ENCODE peak calls at places on chromosomes 11 and 22, in nine cellular contexts. F, X, H, S, W, C, R, I and A are unnamed samples.

GRCh38 chr11:119417726-119418540 is 5.0 kb downstream of the THY1 start:
- DNase-seq in F (peak; percentile 76), X (no peak), H (no peak), S (peak; percentile 77), W (peak; percentile 39), C (no peak), R (peak; percentile 34), I (peak; percentile 86), A (no peak)

GRCh38 chr11:27061078-27061477 is 20.5 kb downstream of the BBOX1 start:
- DNase-seq in F (no peak), X (no peak), H (no peak), S (no peak), W (no peak), C (no peak), R (no peak), I (no peak), A (no peak)

GRCh38 chr22:36753120-36753802 is 22.7 kb downstream of the IFT27 start:
- DNase-seq in F (peak; percentile 17), X (no peak), H (no peak), S (no peak), W (no peak), C (no peak), R (no peak), I (peak; percentile 25), A (peak; percentile 38)

GRCh38 chr11:107566569-107566968 is 1.0 kb upstream of the ALKBH8 start:
- DNase-seq in F (no peak), X (no peak), H (no peak), S (no peak), W (no peak), C (no peak), R (no peak), I (no peak), A (no peak)

GRCh38 chr22:44365832-44366231 is 53.1 kb upstream of the SHISAL1 start:
- DNase-seq in F (no peak), X (no peak), H (no peak), S (peak; percentile 12), W (no peak), C (no peak), R (no peak), I (no peak), A (peak; percentile 25)

GRCh38 chr11:16091862-16092261 is 264.5 kb downstream of the SOX6 start:
- DNase-seq in F (no peak), X (no peak), H (no peak), S (no peak), W (no peak), C (no peak), R (no peak), I (no peak), A (no peak)

GRCh38 chr11:122100222-122101080 is 15.6 kb downstream of the BLID start:
- DNase-seq in F (peak; percentile 86), X (no peak), H (no peak), S (peak; percentile 72), W (peak; percentile 69), C (peak; percentile 63), R (no peak), I (no peak), A (peak; percentile 65)

GRCh38 chr11:20032577-20033265 is 127.6 kb downstream of the DBX1 start:
- DNase-seq in F (no peak), X (no peak), H (no peak), S (no peak), W (no peak), C (no peak), R (no peak), I (no peak), A (no peak)

GRCh38 chr22:22171357-22172218 is 73.0 kb upstream of the VPREB1 start:
- DNase-seq in F (no peak), X (no peak), H (no peak), S (no peak), W (no peak), C (no peak), R (no peak), I (no peak), A (no peak)

GRCh38 chr11:6245536-6245935 is 6.6 kb downstream of the CNGA4 start:
- DNase-seq in F (no peak), X (no peak), H (no peak), S (no peak), W (no peak), C (no peak), R (no peak), I (no peak), A (no peak)

GRCh38 chr22:43996170-43996980 is 27.7 kb upstream of the PARVB start:
- DNase-seq in F (peak; percentile 72), X (peak; percentile 26), H (no peak), S (peak; percentile 81), W (no peak), C (peak; percentile 69), R (peak; percentile 82), I (no peak), A (peak; percentile 83)

GRCh38 chr11:78810489-78811090 is 235.9 kb upstream of the NARS2 start:
- DNase-seq in F (no peak), X (no peak), H (no peak), S (no peak), W (no peak), C (no peak), R (no peak), I (no peak), A (no peak)

GRCh38 chr11:129618046-129618569 is 197.5 kb upstream of the TMEM45B start:
- DNase-seq in F (no peak), X (no peak), H (no peak), S (no peak), W (no peak), C (no peak), R (no peak), I (no peak), A (no peak)

GRCh38 chr11:76048763-76049162 is 157.5 kb downstream of the WNT11 start:
- DNase-seq in F (no peak), X (no peak), H (no peak), S (no peak), W (no peak), C (no peak), R (no peak), I (no peak), A (no peak)

GRCh38 chr11:116840224-116840745 is 2.9 kb upstream of the APOA1 start:
- DNase-seq in F (no peak), X (no peak), H (no peak), S (no peak), W (no peak), C (no peak), R (no peak), I (no peak), A (no peak)

GRCh38 chr11:21944577-21944976 is 248.3 kb upstream of the ANO5 start:
- DNase-seq in F (no peak), X (no peak), H (no peak), S (no peak), W (no peak), C (no peak), R (no peak), I (no peak), A (no peak)

DNA sequence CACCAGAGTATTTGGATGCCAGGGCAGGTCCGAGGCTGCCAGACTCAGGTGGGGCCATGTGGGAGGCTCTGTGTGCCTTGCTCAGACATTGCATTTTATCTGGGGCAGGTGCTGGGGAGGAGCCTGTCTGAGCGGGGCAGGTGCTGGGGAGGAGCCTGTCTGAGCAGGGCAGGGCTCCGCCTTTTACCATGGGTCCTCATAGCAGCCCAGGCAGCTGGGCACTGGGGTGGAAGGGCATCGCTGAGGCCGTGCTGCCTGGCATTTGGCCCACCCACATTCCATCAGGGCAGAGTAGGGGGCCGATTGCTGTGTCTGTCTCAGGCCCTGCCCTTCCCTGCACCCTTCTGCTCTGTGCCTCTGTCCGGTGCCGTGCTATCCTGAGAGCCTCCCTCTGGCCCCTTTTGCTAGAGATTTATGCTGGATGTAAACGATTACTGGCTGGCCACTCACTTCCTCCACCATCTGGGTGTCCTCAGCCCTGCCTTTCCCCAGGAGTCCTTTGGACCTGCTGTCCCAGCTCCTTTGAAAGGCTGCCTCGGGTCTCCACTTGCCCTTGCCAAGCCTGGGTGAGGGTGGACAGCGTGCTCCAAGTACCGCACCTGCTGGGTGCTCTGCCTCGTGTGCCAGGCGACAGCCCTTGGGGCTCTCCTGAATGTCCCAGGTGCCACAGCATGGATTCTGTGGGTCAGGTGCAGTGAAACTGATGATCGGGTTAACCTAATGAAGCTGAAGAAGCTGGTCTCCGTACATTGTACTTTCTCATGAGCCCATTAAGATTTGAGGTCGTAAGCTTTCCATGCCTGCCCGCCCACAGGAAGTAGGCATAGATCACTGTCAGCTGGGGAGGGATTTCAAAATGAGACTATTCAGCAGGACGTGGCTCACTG is 281.6 kb downstream of the TBC1D22A start:
- DNase-seq in F (peak; percentile 46), X (no peak), H (no peak), S (peak; percentile 45), W (no peak), C (no peak), R (no peak), I (peak; percentile 34), A (peak; percentile 66)
- H3K4me3 ChIP-seq in F (no peak overlapping the region), X (no peak overlapping the region), H (no peak overlapping the region), S (no peak overlapping the region), W (no peak overlapping the region), C (no peak overlapping the region), R (no peak overlapping the region), I (no peak overlapping the region), A (no peak overlapping the region)

GRCh38 chr11:504994-505344 is 2.1 kb downstream of the RNH1 start:
- DNase-seq in F (no peak), X (no peak), H (no peak), S (no peak), W (no peak), C (no peak), R (no peak), I (no peak), A (no peak)
- H3K4me1 ChIP-seq in F (peaks cover 5% of the 10 kb centered on the region), X (peaks cover 45% of the 10 kb centered on the region), H (no peaks in the 10 kb centered on the region), S (no peaks in the 10 kb centered on the region), W (peaks cover 20% of the 10 kb centered on the region), C (peaks cover 77% of the 10 kb centered on the region), R (peaks cover 36% of the 10 kb centered on the region), I (peaks cover 6% of the 10 kb centered on the region), A (peaks cover 46% of the 10 kb centered on the region)

DNA sequence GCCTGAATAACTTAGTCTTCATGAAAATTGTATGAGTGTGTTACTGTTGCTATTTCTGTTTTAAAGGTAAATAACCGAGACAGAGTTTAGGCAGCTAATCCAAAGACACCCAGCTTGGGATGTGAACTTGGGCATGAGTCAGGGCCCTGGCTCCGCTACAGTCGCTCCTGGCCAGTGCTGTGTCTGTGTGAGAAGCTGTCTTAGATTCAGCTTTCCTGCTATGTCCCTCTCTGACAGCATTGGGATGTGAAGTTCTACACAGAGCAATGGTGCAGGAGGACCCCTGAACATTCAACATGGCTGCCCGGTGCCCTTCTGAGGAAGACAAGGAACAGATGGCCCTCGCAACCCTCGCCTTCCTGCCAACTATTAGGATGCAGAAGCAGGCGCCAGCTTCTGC is 49.4 kb downstream of the GALNT18 start:
- DNase-seq in F (peak; percentile 70), X (no peak), H (no peak), S (peak; percentile 56), W (no peak), C (no peak), R (no peak), I (no peak), A (no peak)
- H3K27ac ChIP-seq in F (no peak overlapping the region), X (no peak overlapping the region), H (no peak overlapping the region), S (no peak overlapping the region), W (no peak overlapping the region), C (no peak overlapping the region), R (no peak overlapping the region), I (no peak overlapping the region), A (no peak overlapping the region)

DNA sequence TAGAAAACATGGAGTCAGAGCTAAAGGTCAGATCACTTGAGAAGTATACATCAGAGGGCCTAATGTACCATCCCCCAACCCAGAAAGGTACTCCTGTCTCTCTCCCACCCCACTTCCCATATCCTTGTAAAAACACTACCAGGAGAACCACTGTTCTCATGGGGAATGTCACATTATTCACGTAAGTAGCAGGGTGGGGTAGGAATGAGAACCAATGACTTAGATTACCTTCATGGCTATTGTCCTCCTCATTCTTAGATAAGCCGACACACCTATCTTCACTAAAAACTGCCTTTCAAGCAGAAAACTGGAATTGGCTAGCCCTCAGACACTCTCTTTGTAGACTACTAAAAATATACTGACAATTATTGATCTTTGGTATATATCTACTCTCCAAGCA is 63.6 kb downstream of the CEP57 start:
- DNase-seq in F (no peak), X (no peak), H (no peak), S (no peak), W (no peak), C (no peak), R (no peak), I (no peak), A (no peak)
- H3K4me3 ChIP-seq in F (no peak overlapping the region), X (no peak overlapping the region), H (no peak overlapping the region), S (no peak overlapping the region), W (no peak overlapping the region), C (no peak overlapping the region), R (no peak overlapping the region), I (no peak overlapping the region), A (no peak overlapping the region)